ENCODE peak calls at places on chromosomes 13 and 19, in eight cellular contexts. W, P, B, L, K, V, I and F are unnamed samples.

GRCh38 chr13:47826481-47826880 is 174.6 kb downstream of the SUCLA2 start:
- DNase-seq in W (no peak), P (no peak), B (no peak), L (peak; percentile 59), K (no peak), V (no peak), I (no peak), F (no peak)

GRCh38 chr19:32519023-32519422 is 62.0 kb upstream of the PDCD5 start:
- DNase-seq in W (no peak), P (no peak), B (no peak), L (no peak), K (no peak), V (no peak), I (peak; percentile 9), F (no peak)

GRCh38 chr19:29687897-29688728 is 22.9 kb downstream of the PLEKHF1 start:
- DNase-seq in W (no peak), P (no peak), B (no peak), L (no peak), K (no peak), V (no peak), I (peak; percentile 86), F (no peak)

GRCh38 chr19:48632692-48633147 is 4.5 kb downstream of the DBP start:
- DNase-seq in W (no peak), P (no peak), B (no peak), L (peak; percentile 16), K (no peak), V (no peak), I (peak; percentile 75), F (no peak)

GRCh38 chr19:15831626-15832025 is 16.2 kb upstream of the OR10H1 start:
- DNase-seq in W (no peak), P (no peak), B (no peak), L (no peak), K (no peak), V (no peak), I (no peak), F (no peak)

GRCh38 chr13:97631158-97631557 is 197.2 kb downstream of the RAP2A start:
- DNase-seq in W (no peak), P (no peak), B (no peak), L (no peak), K (no peak), V (no peak), I (no peak), F (no peak)

GRCh38 chr19:48290923-48291700 is 21.2 kb downstream of the ZNF114 start:
- DNase-seq in W (peak; percentile 90), P (peak; percentile 82), B (peak; percentile 88), L (peak; percentile 86), K (peak; percentile 75), V (peak; percentile 77), I (peak; percentile 79), F (peak; percentile 87)

GRCh38 chr13:48975101-48975925 is at the start of gene FNDC3A:
- DNase-seq in W (peak; percentile 14), P (peak; percentile 83), B (peak; percentile 82), L (peak; percentile 91), K (peak; percentile 49), V (peak; percentile 52), I (peak; percentile 50), F (peak; percentile 21)

GRCh38 chr19:51138549-51138979 is 3.5 kb upstream of the SIGLEC7 start:
- DNase-seq in W (no peak), P (peak; percentile 58), B (peak; percentile 79), L (no peak), K (peak; percentile 24), V (no peak), I (no peak), F (no peak)

GRCh38 chr13:74794147-74794546 is 659.9 kb upstream of the KLF12 start:
- DNase-seq in W (no peak), P (no peak), B (no peak), L (no peak), K (no peak), V (no peak), I (no peak), F (no peak)

GRCh38 chr13:56247692-56248091 is 893.0 kb upstream of the PRR20A start:
- DNase-seq in W (no peak), P (no peak), B (no peak), L (no peak), K (no peak), V (no peak), I (no peak), F (no peak)

GRCh38 chr19:41702208-41702651 is 6.2 kb upstream of the CEACAM5 start:
- DNase-seq in W (no peak), P (no peak), B (no peak), L (no peak), K (no peak), V (no peak), I (peak; percentile 28), F (no peak)

GRCh38 chr13:109203587-109203986 is 574.2 kb downstream of the MYO16 start:
- DNase-seq in W (no peak), P (no peak), B (no peak), L (no peak), K (no peak), V (no peak), I (no peak), F (no peak)

GRCh38 chr13:45718992-45719391 is 16.9 kb downstream of the CBY2 start:
- DNase-seq in W (no peak), P (no peak), B (no peak), L (no peak), K (no peak), V (no peak), I (no peak), F (no peak)

GRCh38 chr19:2726904-2727639 is 5.9 kb upstream of the DIRAS1 start:
- DNase-seq in W (no peak), P (no peak), B (no peak), L (no peak), K (peak; percentile 31), V (no peak), I (no peak), F (no peak)

GRCh38 chr13:110349239-110349638 is 42.2 kb downstream of the COL4A2 start:
- DNase-seq in W (no peak), P (no peak), B (peak; percentile 57), L (no peak), K (no peak), V (no peak), I (no peak), F (no peak)

DNA sequence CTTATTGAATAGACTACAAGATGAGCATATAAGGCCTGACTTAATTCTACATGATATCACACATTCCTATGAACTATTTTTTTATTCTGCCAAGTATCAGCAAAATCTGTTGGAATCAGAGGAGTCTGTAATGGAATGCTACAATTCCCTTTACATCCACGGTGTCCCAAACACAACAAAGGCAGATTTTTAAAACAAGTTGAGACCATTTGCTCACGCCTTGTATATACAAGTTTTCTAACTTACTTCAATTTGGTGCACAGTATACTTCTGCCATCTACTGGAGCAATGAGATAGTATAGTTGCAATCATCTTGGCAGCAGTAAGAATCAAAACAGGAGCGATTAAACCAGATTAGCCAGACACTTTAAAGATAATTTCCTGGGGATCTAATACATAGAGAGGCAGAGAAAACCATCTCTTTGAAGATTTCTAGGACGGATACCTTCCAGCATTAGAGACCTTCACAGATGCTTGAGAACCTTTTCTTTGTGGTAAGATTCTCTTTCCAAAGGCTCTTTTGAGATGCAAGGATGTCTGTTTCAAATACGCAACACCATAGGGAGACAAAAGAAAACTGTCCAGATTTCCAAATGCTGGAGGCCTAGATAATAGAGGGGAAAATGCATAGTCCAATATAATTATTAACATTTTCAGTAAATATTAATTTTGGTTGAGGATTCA is 302.0 kb upstream of the MIR17HG start:
- DNase-seq in W (no peak), P (no peak), B (no peak), L (peak; percentile 13), K (no peak), V (no peak), I (peak; percentile 36), F (no peak)
- TF ChIP-seq CTCF in W (peak; percentile 64), P (no peak), B (no peak), L (peak; percentile 64), K (no peak), V (peak; percentile 38), I (peak; percentile 40), F (no peak)

DNA sequence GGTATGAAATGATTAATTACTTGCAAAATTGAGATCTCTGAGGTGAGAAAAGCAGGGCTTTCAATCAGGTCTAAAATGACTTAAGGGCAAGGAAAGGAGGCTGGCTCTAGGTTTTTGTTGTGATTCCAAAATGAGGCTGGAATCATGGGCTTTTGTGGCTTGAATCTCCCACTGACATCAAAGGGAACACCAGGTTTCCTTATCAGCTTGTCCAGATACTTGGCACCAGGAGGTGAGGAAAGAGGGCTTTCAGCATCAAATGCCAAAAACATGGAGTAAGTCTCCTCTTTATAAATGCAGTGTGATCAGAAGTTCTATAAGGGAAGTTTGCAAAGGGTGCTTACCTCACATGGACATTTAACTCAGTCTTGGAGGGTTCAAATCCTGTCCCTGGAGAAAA is 402.3 kb downstream of the NDFIP2 start:
- DNase-seq in W (no peak), P (no peak), B (no peak), L (no peak), K (no peak), V (no peak), I (no peak), F (no peak)
- TF ChIP-seq CTCF in W (no peak), P (no peak), B (no peak), L (no peak), K (no peak), V (no peak), I (no peak), F (no peak)

DNA sequence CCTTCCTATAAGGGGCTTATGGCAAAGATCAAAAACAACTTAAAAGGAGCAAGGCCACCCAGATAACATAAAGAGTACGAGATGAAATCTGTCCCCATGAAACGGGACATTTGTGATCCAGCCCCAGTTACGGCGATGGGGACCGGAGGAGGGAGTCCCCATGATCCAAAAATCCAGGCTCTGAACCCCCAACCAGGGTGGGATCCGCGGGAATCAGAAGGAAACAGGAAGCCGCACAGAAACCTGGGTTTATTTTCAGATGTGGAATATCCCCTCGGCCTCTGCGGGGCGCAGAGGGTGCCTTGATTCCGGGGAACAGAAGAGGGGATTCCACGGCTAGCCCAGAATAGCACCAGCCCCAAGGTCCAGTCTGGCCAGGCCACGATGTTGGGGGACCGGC is 5.0 kb downstream of the PTPRS start:
- DNase-seq in W (no peak), P (no peak), B (no peak), L (no peak), K (no peak), V (no peak), I (no peak), F (no peak)
- TF ChIP-seq CTCF in W (no peak), P (no peak), B (no peak), L (no peak), K (no peak), V (no peak), I (no peak), F (no peak)

GRCh38 chr13:40779796-40780285 is 8.9 kb upstream of the MRPS31 start:
- DNase-seq in W (no peak), P (no peak), B (no peak), L (no peak), K (no peak), V (no peak), I (no peak), F (no peak)

GRCh38 chr13:40779049-40779448 is 8.1 kb upstream of the MRPS31 start:
- DNase-seq in W (no peak), P (no peak), B (no peak), L (no peak), K (no peak), V (no peak), I (no peak), F (no peak)

GRCh38 chr13:40781717-40782116 is 7.7 kb upstream of the SLC25A15 start:
- DNase-seq in W (no peak), P (no peak), B (no peak), L (no peak), K (no peak), V (no peak), I (no peak), F (no peak)

GRCh38 chr13:40777957-40778235 is 6.9 kb upstream of the MRPS31 start:
- DNase-seq in W (no peak), P (no peak), B (no peak), L (no peak), K (no peak), V (no peak), I (no peak), F (no peak)

GRCh38 chr13:40780822-40781401 is 8.5 kb upstream of the SLC25A15 start:
- DNase-seq in W (no peak), P (no peak), B (no peak), L (no peak), K (no peak), V (no peak), I (no peak), F (no peak)
- TF ChIP-seq CTCF in W (no peak), P (no peak), B (no peak), L (no peak), K (no peak), V (no peak), I (no peak), F (no peak)